ENCODE peak calls at places on chromosomes 3 and 15, in four cellular contexts. One of them, this sample, is unnamed.
A peak's percentile ranks its signal among the peaks of the same experiment; 100 is the strongest.

GRCh38 chr3:14415501-14415900 is 13.1 kb downstream of the SLC6A6 start:
- DNase-seq in amniotic stem cell: peak; percentile 81
- DNase-seq in GM13976: no peak
- DNase-seq in activated CD4-positive, alpha-beta T cell treated with anti-CD3 and anti-CD28 coated beads, Interleukin-2, amount 10 ng/mL, durations not matched to agents 7 days and 5 days: no peak
- DNase-seq in this sample: no peak

GRCh38 chr3:57627976-57628375 is 30.8 kb upstream of the ARF4 start:
- DNase-seq in GM13976: no peak
- DNase-seq in amniotic stem cell: no peak
- DNase-seq in activated CD4-positive, alpha-beta T cell treated with anti-CD3 and anti-CD28 coated beads, Interleukin-2, amount 10 ng/mL, durations not matched to agents 7 days and 5 days: no peak
- DNase-seq in this sample: no peak

GRCh38 chr15:79168922-79169322 is 78.3 kb upstream of the RASGRF1 start:
- DNase-seq in activated CD4-positive, alpha-beta T cell treated with anti-CD3 and anti-CD28 coated beads, Interleukin-2, amount 10 ng/mL, durations not matched to agents 7 days and 5 days: no peak
- DNase-seq in amniotic stem cell: no peak
- DNase-seq in GM13976: no peak
- DNase-seq in this sample: no peak

GRCh38 chr3:25182794-25183193 is 245.3 kb upstream of the RARB start:
- DNase-seq in GM13976: no peak
- DNase-seq in activated CD4-positive, alpha-beta T cell treated with anti-CD3 and anti-CD28 coated beads, Interleukin-2, amount 10 ng/mL, durations not matched to agents 7 days and 5 days: no peak
- DNase-seq in amniotic stem cell: no peak
- DNase-seq in this sample: no peak

GRCh38 chr3:194025119-194025518 is 110.8 kb upstream of the HES1 start:
- DNase-seq in GM13976: no peak
- DNase-seq in amniotic stem cell: no peak
- DNase-seq in activated CD4-positive, alpha-beta T cell treated with anti-CD3 and anti-CD28 coated beads, Interleukin-2, amount 10 ng/mL, durations not matched to agents 7 days and 5 days: no peak
- DNase-seq in this sample: no peak

GRCh38 chr3:170387952-170388351 is 30.4 kb downstream of the SKIL start:
- DNase-seq in activated CD4-positive, alpha-beta T cell treated with anti-CD3 and anti-CD28 coated beads, Interleukin-2, amount 10 ng/mL, durations not matched to agents 7 days and 5 days: no peak
- DNase-seq in GM13976: no peak
- DNase-seq in amniotic stem cell: no peak
- DNase-seq in this sample: no peak

GRCh38 chr15:78444255-78444654 is 6.2 kb downstream of the IREB2 start:
- DNase-seq in GM13976: no peak
- DNase-seq in activated CD4-positive, alpha-beta T cell treated with anti-CD3 and anti-CD28 coated beads, Interleukin-2, amount 10 ng/mL, durations not matched to agents 7 days and 5 days: no peak
- DNase-seq in amniotic stem cell: no peak
- DNase-seq in this sample: no peak

GRCh38 chr3:184531580-184532290 is 29.9 kb upstream of the EPHB3 start:
- DNase-seq in GM13976: no peak
- DNase-seq in amniotic stem cell: no peak
- DNase-seq in activated CD4-positive, alpha-beta T cell treated with anti-CD3 and anti-CD28 coated beads, Interleukin-2, amount 10 ng/mL, durations not matched to agents 7 days and 5 days: no peak
- DNase-seq in this sample: no peak

GRCh38 chr15:74543583-74543982 is 2.6 kb downstream of the ARID3B start:
- DNase-seq in amniotic stem cell: no peak
- DNase-seq in activated CD4-positive, alpha-beta T cell treated with anti-CD3 and anti-CD28 coated beads, Interleukin-2, amount 10 ng/mL, durations not matched to agents 7 days and 5 days: peak; percentile 24
- DNase-seq in GM13976: no peak
- DNase-seq in this sample: no peak

GRCh38 chr3:174596447-174596982 is 262.6 kb upstream of the NAALADL2 start:
- DNase-seq in GM13976: no peak
- DNase-seq in amniotic stem cell: no peak
- DNase-seq in activated CD4-positive, alpha-beta T cell treated with anti-CD3 and anti-CD28 coated beads, Interleukin-2, amount 10 ng/mL, durations not matched to agents 7 days and 5 days: no peak
- DNase-seq in this sample: no peak

GRCh38 chr3:106176734-106177133 is 307.9 kb upstream of the CBLB start:
- DNase-seq in GM13976: peak; percentile 33
- DNase-seq in activated CD4-positive, alpha-beta T cell treated with anti-CD3 and anti-CD28 coated beads, Interleukin-2, amount 10 ng/mL, durations not matched to agents 7 days and 5 days: peak; percentile 77
- DNase-seq in amniotic stem cell: no peak
- DNase-seq in this sample: peak; percentile 29

GRCh38 chr3:7504886-7505775 is 644.2 kb downstream of the GRM7 start:
- DNase-seq in activated CD4-positive, alpha-beta T cell treated with anti-CD3 and anti-CD28 coated beads, Interleukin-2, amount 10 ng/mL, durations not matched to agents 7 days and 5 days: no peak
- DNase-seq in amniotic stem cell: no peak
- DNase-seq in GM13976: no peak
- DNase-seq in this sample: no peak

GRCh38 chr3:13042932-13043275 is 30.3 kb downstream of the IQSEC1 start:
- DNase-seq in amniotic stem cell: no peak
- DNase-seq in GM13976: no peak
- DNase-seq in activated CD4-positive, alpha-beta T cell treated with anti-CD3 and anti-CD28 coated beads, Interleukin-2, amount 10 ng/mL, durations not matched to agents 7 days and 5 days: no peak
- DNase-seq in this sample: no peak

GRCh38 chr3:116256843-116257485 is 188.3 kb downstream of the LSAMP start:
- DNase-seq in activated CD4-positive, alpha-beta T cell treated with anti-CD3 and anti-CD28 coated beads, Interleukin-2, amount 10 ng/mL, durations not matched to agents 7 days and 5 days: no peak
- DNase-seq in amniotic stem cell: no peak
- DNase-seq in GM13976: no peak
- DNase-seq in this sample: no peak

GRCh38 chr3:177109688-177110087 is 87.6 kb downstream of the TBL1XR1 start:
- DNase-seq in activated CD4-positive, alpha-beta T cell treated with anti-CD3 and anti-CD28 coated beads, Interleukin-2, amount 10 ng/mL, durations not matched to agents 7 days and 5 days: no peak
- DNase-seq in GM13976: no peak
- DNase-seq in amniotic stem cell: no peak
- DNase-seq in this sample: no peak

GRCh38 chr3:120021523-120021922 is 72.7 kb downstream of the GSK3B start:
- DNase-seq in GM13976: no peak
- DNase-seq in amniotic stem cell: no peak
- DNase-seq in activated CD4-positive, alpha-beta T cell treated with anti-CD3 and anti-CD28 coated beads, Interleukin-2, amount 10 ng/mL, durations not matched to agents 7 days and 5 days: no peak
- DNase-seq in this sample: no peak

GRCh38 chr3:153165211-153165815 is 3.3 kb downstream of the RAP2B start:
- DNase-seq in activated CD4-positive, alpha-beta T cell treated with anti-CD3 and anti-CD28 coated beads, Interleukin-2, amount 10 ng/mL, durations not matched to agents 7 days and 5 days: no peak
- DNase-seq in GM13976: no peak
- DNase-seq in amniotic stem cell: no peak
- DNase-seq in this sample: no peak

GRCh38 chr3:62708642-62709041 is 166.6 kb downstream of the CADPS start:
- DNase-seq in amniotic stem cell: no peak
- DNase-seq in activated CD4-positive, alpha-beta T cell treated with anti-CD3 and anti-CD28 coated beads, Interleukin-2, amount 10 ng/mL, durations not matched to agents 7 days and 5 days: no peak
- DNase-seq in GM13976: no peak
- DNase-seq in this sample: no peak

GRCh38 chr3:171028025-171028778 is 1.7 kb upstream of the SLC2A2 start:
- DNase-seq in amniotic stem cell: peak; percentile 47
- DNase-seq in activated CD4-positive, alpha-beta T cell treated with anti-CD3 and anti-CD28 coated beads, Interleukin-2, amount 10 ng/mL, durations not matched to agents 7 days and 5 days: peak; percentile 53
- DNase-seq in GM13976: no peak
- DNase-seq in this sample: peak; percentile 13

GRCh38 chr3:32181370-32181769 is 57.1 kb upstream of the CMTM8 start:
- DNase-seq in amniotic stem cell: no peak
- DNase-seq in GM13976: no peak
- DNase-seq in activated CD4-positive, alpha-beta T cell treated with anti-CD3 and anti-CD28 coated beads, Interleukin-2, amount 10 ng/mL, durations not matched to agents 7 days and 5 days: no peak
- DNase-seq in this sample: no peak

GRCh38 chr15:66008920-66009572 is 139.8 kb downstream of the RAB11A start:
- DNase-seq in GM13976: no peak
- DNase-seq in amniotic stem cell: no peak
- DNase-seq in activated CD4-positive, alpha-beta T cell treated with anti-CD3 and anti-CD28 coated beads, Interleukin-2, amount 10 ng/mL, durations not matched to agents 7 days and 5 days: no peak
- DNase-seq in this sample: no peak

GRCh38 chr3:120438971-120439370 is 11.8 kb downstream of the FSTL1 start:
- DNase-seq in activated CD4-positive, alpha-beta T cell treated with anti-CD3 and anti-CD28 coated beads, Interleukin-2, amount 10 ng/mL, durations not matched to agents 7 days and 5 days: no peak
- DNase-seq in amniotic stem cell: no peak
- DNase-seq in GM13976: no peak
- DNase-seq in this sample: no peak

GRCh38 chr3:70108072-70108471 is 108.5 kb downstream of the SAMMSON start:
- DNase-seq in GM13976: no peak
- DNase-seq in amniotic stem cell: no peak
- DNase-seq in activated CD4-positive, alpha-beta T cell treated with anti-CD3 and anti-CD28 coated beads, Interleukin-2, amount 10 ng/mL, durations not matched to agents 7 days and 5 days: peak; percentile 7
- DNase-seq in this sample: peak; percentile 10

GRCh38 chr3:42705039-42705767 is 2.6 kb upstream of the HHATL start:
- DNase-seq in GM13976: peak; percentile 21
- DNase-seq in activated CD4-positive, alpha-beta T cell treated with anti-CD3 and anti-CD28 coated beads, Interleukin-2, amount 10 ng/mL, durations not matched to agents 7 days and 5 days: no peak
- DNase-seq in amniotic stem cell: no peak
- DNase-seq in this sample: no peak

GRCh38 chr3:1183320-1184048 is 90.7 kb downstream of the CNTN6 start:
- DNase-seq in GM13976: no peak
- DNase-seq in activated CD4-positive, alpha-beta T cell treated with anti-CD3 and anti-CD28 coated beads, Interleukin-2, amount 10 ng/mL, durations not matched to agents 7 days and 5 days: no peak
- DNase-seq in amniotic stem cell: no peak
- DNase-seq in this sample: no peak

GRCh38 chr3:29083081-29083480 is 197.8 kb upstream of the RBMS3 start:
- DNase-seq in activated CD4-positive, alpha-beta T cell treated with anti-CD3 and anti-CD28 coated beads, Interleukin-2, amount 10 ng/mL, durations not matched to agents 7 days and 5 days: no peak
- DNase-seq in amniotic stem cell: no peak
- DNase-seq in GM13976: no peak
- DNase-seq in this sample: no peak

GRCh38 chr15:77376770-77377169 is 43.1 kb downstream of the PEAK1 start:
- DNase-seq in activated CD4-positive, alpha-beta T cell treated with anti-CD3 and anti-CD28 coated beads, Interleukin-2, amount 10 ng/mL, durations not matched to agents 7 days and 5 days: no peak
- DNase-seq in amniotic stem cell: no peak
- DNase-seq in GM13976: no peak
- DNase-seq in this sample: no peak

GRCh38 chr15:24039683-24040082 is 352.6 kb upstream of the NDN start:
- DNase-seq in amniotic stem cell: no peak
- DNase-seq in activated CD4-positive, alpha-beta T cell treated with anti-CD3 and anti-CD28 coated beads, Interleukin-2, amount 10 ng/mL, durations not matched to agents 7 days and 5 days: no peak
- DNase-seq in GM13976: no peak
- DNase-seq in this sample: no peak

GRCh38 chr3:170372190-170372879 is 14.8 kb downstream of the SKIL start:
- DNase-seq in GM13976: no peak
- DNase-seq in activated CD4-positive, alpha-beta T cell treated with anti-CD3 and anti-CD28 coated beads, Interleukin-2, amount 10 ng/mL, durations not matched to agents 7 days and 5 days: no peak
- DNase-seq in amniotic stem cell: no peak
- DNase-seq in this sample: no peak

GRCh38 chr3:60979861-60980739 is 271.2 kb downstream of the FHIT start:
- DNase-seq in activated CD4-positive, alpha-beta T cell treated with anti-CD3 and anti-CD28 coated beads, Interleukin-2, amount 10 ng/mL, durations not matched to agents 7 days and 5 days: no peak
- DNase-seq in amniotic stem cell: no peak
- DNase-seq in GM13976: no peak
- DNase-seq in this sample: no peak

GRCh38 chr3:124811441-124811840 is 75.7 kb downstream of the ITGB5 start:
- DNase-seq in activated CD4-positive, alpha-beta T cell treated with anti-CD3 and anti-CD28 coated beads, Interleukin-2, amount 10 ng/mL, durations not matched to agents 7 days and 5 days: no peak
- DNase-seq in GM13976: no peak
- DNase-seq in amniotic stem cell: no peak
- DNase-seq in this sample: no peak

GRCh38 chr3:113258311-113258710 is 47.0 kb downstream of the BOC start:
- DNase-seq in GM13976: no peak
- DNase-seq in amniotic stem cell: no peak
- DNase-seq in activated CD4-positive, alpha-beta T cell treated with anti-CD3 and anti-CD28 coated beads, Interleukin-2, amount 10 ng/mL, durations not matched to agents 7 days and 5 days: no peak
- DNase-seq in this sample: no peak

GRCh38 chr15:41934843-41935242 is 37.5 kb downstream of the EHD4 start:
- DNase-seq in amniotic stem cell: no peak
- DNase-seq in activated CD4-positive, alpha-beta T cell treated with anti-CD3 and anti-CD28 coated beads, Interleukin-2, amount 10 ng/mL, durations not matched to agents 7 days and 5 days: peak; percentile 78
- DNase-seq in GM13976: peak; percentile 64
- DNase-seq in this sample: peak; percentile 44

This sample was measured in GM13977.